ENCODE peak calls at places on chromosomes 13 and 19, in six cellular contexts. One of them, this sample, is unnamed.

GRCh38 chr13:50611117-50611781 is 232.2 kb downstream of the DLEU7 start:
- DNase-seq in foreskin fibroblast: no peak
- DNase-seq in GM13977: no peak
- DNase-seq in body of pancreas: no peak
- DNase-seq in heart right ventricle: no peak
- DNase-seq in choroid plexus epithelial cell: no peak
- DNase-seq in this sample: no peak

GRCh38 chr19:15330801-15331418 is 1.4 kb downstream of the BRD4 start:
- DNase-seq in foreskin fibroblast: peak
- DNase-seq in GM13977: peak
- DNase-seq in body of pancreas: peak
- DNase-seq in heart right ventricle: no peak
- DNase-seq in choroid plexus epithelial cell: peak
- DNase-seq in this sample: no peak

GRCh38 chr19:1888385-1888784 is 3.1 kb upstream of the ABHD17A start:
- DNase-seq in foreskin fibroblast: no peak
- DNase-seq in GM13977: no peak
- DNase-seq in body of pancreas: no peak
- DNase-seq in heart right ventricle: no peak
- DNase-seq in choroid plexus epithelial cell: no peak
- DNase-seq in this sample: no peak

GRCh38 chr19:55117063-55117635 is 288 bp downstream of the PPP1R12C start:
- DNase-seq in foreskin fibroblast: peak
- DNase-seq in GM13977: no peak
- DNase-seq in body of pancreas: peak
- DNase-seq in heart right ventricle: peak
- DNase-seq in choroid plexus epithelial cell: no peak
- DNase-seq in this sample: peak

GRCh38 chr19:1683869-1684572 is 31.6 kb upstream of the TCF3 start:
- DNase-seq in foreskin fibroblast: no peak
- DNase-seq in GM13977: no peak
- DNase-seq in body of pancreas: no peak
- DNase-seq in heart right ventricle: no peak
- DNase-seq in choroid plexus epithelial cell: no peak
- DNase-seq in this sample: no peak

GRCh38 chr19:56333506-56333905 is 18.9 kb upstream of the ZSCAN5A start:
- DNase-seq in foreskin fibroblast: peak
- DNase-seq in GM13977: peak
- DNase-seq in body of pancreas: peak
- DNase-seq in heart right ventricle: no peak
- DNase-seq in choroid plexus epithelial cell: peak
- DNase-seq in this sample: peak

GRCh38 chr19:43524922-43525835 is 1.8 kb downstream of the ETHE1 start:
- DNase-seq in foreskin fibroblast: peak
- DNase-seq in GM13977: peak
- DNase-seq in body of pancreas: peak
- DNase-seq in heart right ventricle: peak
- DNase-seq in choroid plexus epithelial cell: peak
- DNase-seq in this sample: peak

GRCh38 chr13:50208826-50209335 is 193.6 kb downstream of the KCNRG start:
- DNase-seq in foreskin fibroblast: peak
- DNase-seq in GM13977: no peak
- DNase-seq in body of pancreas: peak
- DNase-seq in heart right ventricle: peak
- DNase-seq in choroid plexus epithelial cell: peak
- DNase-seq in this sample: peak

GRCh38 chr13:44306401-44307192 is 67.0 kb upstream of the SERP2 start:
- DNase-seq in foreskin fibroblast: peak
- DNase-seq in GM13977: no peak
- DNase-seq in body of pancreas: no peak
- DNase-seq in heart right ventricle: peak
- DNase-seq in choroid plexus epithelial cell: peak
- DNase-seq in this sample: peak

GRCh38 chr13:31160857-31161582 is 684 bp downstream of the HSPH1 start:
- DNase-seq in foreskin fibroblast: peak
- DNase-seq in GM13977: peak
- DNase-seq in body of pancreas: peak
- DNase-seq in heart right ventricle: peak
- DNase-seq in choroid plexus epithelial cell: peak
- DNase-seq in this sample: peak

GRCh38 chr19:28878862-28879566 is 333.9 kb downstream of the UQCRFS1 start:
- DNase-seq in foreskin fibroblast: peak
- DNase-seq in GM13977: peak
- DNase-seq in body of pancreas: peak
- DNase-seq in heart right ventricle: peak
- DNase-seq in choroid plexus epithelial cell: peak
- DNase-seq in this sample: peak

GRCh38 chr19:16446108-16447014 is 25.4 kb downstream of the EPS15L1 start:
- DNase-seq in foreskin fibroblast: no peak
- DNase-seq in GM13977: peak
- DNase-seq in body of pancreas: no peak
- DNase-seq in heart right ventricle: no peak
- DNase-seq in choroid plexus epithelial cell: peak
- DNase-seq in this sample: no peak

GRCh38 chr19:16445238-16446107 is 26.3 kb downstream of the EPS15L1 start:
- DNase-seq in foreskin fibroblast: peak
- DNase-seq in GM13977: peak
- DNase-seq in body of pancreas: no peak
- DNase-seq in heart right ventricle: no peak
- DNase-seq in choroid plexus epithelial cell: peak
- DNase-seq in this sample: no peak

GRCh38 chr19:16444273-16444597 is 27.5 kb downstream of the EPS15L1 start:
- DNase-seq in foreskin fibroblast: no peak
- DNase-seq in GM13977: no peak
- DNase-seq in body of pancreas: no peak
- DNase-seq in heart right ventricle: no peak
- DNase-seq in choroid plexus epithelial cell: no peak
- DNase-seq in this sample: no peak

GRCh38 chr19:16442386-16443276 is 29.1 kb downstream of the EPS15L1 start:
- DNase-seq in foreskin fibroblast: no peak
- DNase-seq in GM13977: no peak
- DNase-seq in body of pancreas: peak
- DNase-seq in heart right ventricle: peak
- DNase-seq in choroid plexus epithelial cell: no peak
- DNase-seq in this sample: no peak

GRCh38 chr19:16441661-16442071 is 30.1 kb downstream of the EPS15L1 start:
- DNase-seq in foreskin fibroblast: no peak
- DNase-seq in GM13977: no peak
- DNase-seq in body of pancreas: no peak
- DNase-seq in heart right ventricle: no peak
- DNase-seq in choroid plexus epithelial cell: peak
- DNase-seq in this sample: peak
- TF ChIP-seq CTCF in foreskin fibroblast: peak
- TF ChIP-seq CTCF in GM13977: peak
- TF ChIP-seq CTCF in body of pancreas: peak
- TF ChIP-seq CTCF in heart right ventricle: peak
- TF ChIP-seq CTCF in choroid plexus epithelial cell: peak
- TF ChIP-seq CTCF in this sample: peak

GRCh38 chr13:48993150-48993549 is 17.4 kb downstream of the FNDC3A start:
- DNase-seq in foreskin fibroblast: no peak
- DNase-seq in GM13977: no peak
- DNase-seq in body of pancreas: no peak
- DNase-seq in heart right ventricle: no peak
- DNase-seq in choroid plexus epithelial cell: no peak
- DNase-seq in this sample: no peak
- TF ChIP-seq CTCF in foreskin fibroblast: no peak
- TF ChIP-seq CTCF in GM13977: no peak
- TF ChIP-seq CTCF in body of pancreas: no peak
- TF ChIP-seq CTCF in heart right ventricle: no peak
- TF ChIP-seq CTCF in choroid plexus epithelial cell: no peak
- TF ChIP-seq CTCF in this sample: no peak

DNA sequence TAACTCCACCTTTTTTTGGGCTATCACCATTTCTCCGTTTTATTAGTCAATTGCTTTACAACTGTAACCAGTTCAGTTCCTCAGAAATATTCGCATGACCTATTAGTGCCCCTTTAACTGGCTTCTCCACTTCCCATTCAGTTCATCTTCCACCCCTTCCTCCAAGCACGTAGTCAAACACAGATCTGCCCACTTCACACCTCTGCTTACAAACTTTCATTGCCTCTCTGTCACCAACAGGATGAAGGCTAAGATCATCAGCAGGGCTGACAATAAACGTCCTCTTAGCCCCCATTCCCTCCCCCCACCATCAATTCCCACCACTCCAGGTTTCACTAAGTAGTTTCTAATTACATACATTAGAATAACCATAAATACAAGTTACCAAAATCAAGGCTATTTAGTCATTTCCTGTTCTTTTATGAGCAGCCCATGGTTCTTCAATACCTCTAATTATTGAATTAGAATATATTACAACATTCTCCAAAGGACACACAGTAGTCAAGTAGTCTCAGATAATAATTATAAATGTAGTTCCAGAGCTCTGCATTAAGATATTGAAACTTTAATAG is 95.7 kb downstream of the SPRY2 start:
- DNase-seq in foreskin fibroblast: no peak
- DNase-seq in GM13977: no peak
- DNase-seq in body of pancreas: no peak
- DNase-seq in heart right ventricle: no peak
- DNase-seq in choroid plexus epithelial cell: no peak
- DNase-seq in this sample: no peak
- TF ChIP-seq CTCF in foreskin fibroblast: no peak
- TF ChIP-seq CTCF in GM13977: no peak
- TF ChIP-seq CTCF in body of pancreas: no peak
- TF ChIP-seq CTCF in heart right ventricle: no peak
- TF ChIP-seq CTCF in choroid plexus epithelial cell: no peak
- TF ChIP-seq CTCF in this sample: no peak

GRCh38 chr13:93951153-93951552 is 528.3 kb downstream of the DCT start:
- DNase-seq in foreskin fibroblast: peak
- DNase-seq in GM13977: no peak
- DNase-seq in body of pancreas: no peak
- DNase-seq in heart right ventricle: no peak
- DNase-seq in choroid plexus epithelial cell: peak
- DNase-seq in this sample: no peak
- TF ChIP-seq CTCF in foreskin fibroblast: peak
- TF ChIP-seq CTCF in GM13977: no peak
- TF ChIP-seq CTCF in body of pancreas: no peak
- TF ChIP-seq CTCF in heart right ventricle: peak
- TF ChIP-seq CTCF in choroid plexus epithelial cell: peak
- TF ChIP-seq CTCF in this sample: no peak

DNA sequence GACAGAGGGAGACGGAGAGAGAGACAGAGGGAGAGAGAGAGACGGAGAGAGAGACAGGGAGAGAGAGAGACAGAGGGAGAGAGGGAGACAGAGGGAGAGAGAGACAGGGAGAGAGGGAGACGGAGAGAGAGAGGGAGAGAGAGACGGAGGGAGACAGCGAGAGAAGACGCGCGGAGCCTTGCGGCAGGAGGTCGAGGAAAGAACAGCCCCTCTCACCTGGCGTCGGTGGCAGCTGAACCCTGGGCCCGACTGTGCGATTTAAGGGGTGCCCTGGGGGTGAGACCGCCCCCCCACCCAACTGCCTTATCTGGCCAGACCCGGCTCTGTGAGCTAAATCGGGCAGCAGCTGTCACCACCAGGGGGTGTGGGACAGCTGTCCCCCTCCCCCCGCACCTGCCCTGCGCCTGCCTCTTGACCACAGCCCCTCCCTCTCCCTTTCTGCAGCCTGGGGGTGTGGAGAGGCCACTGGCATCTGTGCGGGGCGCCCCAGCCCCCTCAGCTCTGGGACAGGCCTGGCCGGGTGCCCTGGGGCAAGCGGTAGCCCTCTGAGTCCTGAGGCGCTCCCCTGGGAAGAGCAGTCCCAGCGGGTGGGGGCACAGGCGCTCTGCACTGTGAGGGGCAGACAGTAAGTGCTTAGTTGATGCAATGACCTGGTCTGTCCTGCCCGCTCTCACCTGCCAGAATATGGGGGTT is 10.8 kb downstream of the JOSD2 start:
- DNase-seq in foreskin fibroblast: no peak
- DNase-seq in GM13977: peak
- DNase-seq in body of pancreas: no peak
- DNase-seq in heart right ventricle: peak
- DNase-seq in choroid plexus epithelial cell: no peak
- DNase-seq in this sample: no peak
- TF ChIP-seq CTCF in foreskin fibroblast: no peak
- TF ChIP-seq CTCF in GM13977: peak
- TF ChIP-seq CTCF in body of pancreas: no peak
- TF ChIP-seq CTCF in heart right ventricle: no peak
- TF ChIP-seq CTCF in choroid plexus epithelial cell: peak
- TF ChIP-seq CTCF in this sample: no peak